ENCODE peak calls at places on chromosomes 1 and 21, in six cellular contexts. S, X, Q, O, J and W are unnamed samples.

GRCh38 chr1:206080421-206080820 is 27.4 kb downstream of the RHEX start:
- ATAC-seq in S (no peak), X (no peak), Q (no peak), O (no peak), J (no peak), W (no peak)

GRCh38 chr1:6392880-6393399 is 627 bp downstream of the ACOT7 start:
- ATAC-seq in S (peak), X (no peak), Q (peak), O (no peak), J (no peak), W (peak)

GRCh38 chr1:27618341-27619067 is 14.6 kb upstream of the AHDC1 start:
- ATAC-seq in S (no peak), X (peak), Q (no peak), O (peak), J (peak), W (no peak)

GRCh38 chr1:30446508-30446907 is 276.9 kb downstream of the MATN1 start:
- ATAC-seq in S (no peak), X (no peak), Q (no peak), O (no peak), J (no peak), W (no peak)

GRCh38 chr1:31781138-31782065 is 17.3 kb upstream of the ADGRB2 start:
- ATAC-seq in S (no peak), X (no peak), Q (peak), O (peak), J (no peak), W (no peak)

GRCh38 chr21:20024727-20025126 is 973.5 kb upstream of the NCAM2 start:
- ATAC-seq in S (no peak), X (no peak), Q (no peak), O (no peak), J (no peak), W (no peak)

GRCh38 chr21:44813727-44814126 is 4.1 kb downstream of the SUMO3 start:
- ATAC-seq in S (no peak), X (no peak), Q (no peak), O (no peak), J (no peak), W (no peak)

GRCh38 chr1:59718064-59718988 is 96.4 kb upstream of the HOOK1 start:
- ATAC-seq in S (peak), X (no peak), Q (peak), O (no peak), J (no peak), W (no peak)

GRCh38 chr1:154735061-154735800 is 127.2 kb upstream of the ADAR start:
- ATAC-seq in S (no peak), X (no peak), Q (no peak), O (no peak), J (no peak), W (no peak)

GRCh38 chr1:156660752-156661112 is 16.5 kb downstream of the NES start:
- ATAC-seq in S (no peak), X (no peak), Q (no peak), O (peak), J (no peak), W (no peak)

GRCh38 chr1:158506369-158506987 is 34.5 kb downstream of the OR10R2 start:
- ATAC-seq in S (no peak), X (no peak), Q (no peak), O (peak), J (no peak), W (no peak)

GRCh38 chr1:56509713-56510641 is 69.4 kb downstream of the PLPP3 start:
- ATAC-seq in S (no peak), X (no peak), Q (no peak), O (no peak), J (no peak), W (no peak)

GRCh38 chr1:37755290-37755689 is 9.6 kb downstream of the EPHA10 start:
- ATAC-seq in S (peak), X (peak), Q (no peak), O (peak), J (no peak), W (no peak)

GRCh38 chr1:198564716-198565115 is 24.2 kb upstream of the ATP6V1G3 start:
- ATAC-seq in S (no peak), X (no peak), Q (no peak), O (peak), J (peak), W (no peak)

GRCh38 chr1:86339421-86339820 is 56.7 kb downstream of the ODF2L start:
- ATAC-seq in S (no peak), X (no peak), Q (no peak), O (peak), J (no peak), W (peak)

GRCh38 chr1:51192213-51192843 is 43.7 kb upstream of the RNF11 start:
- ATAC-seq in S (peak), X (no peak), Q (peak), O (no peak), J (no peak), W (peak)